ENCODE peak calls at places on chromosome 17, in six cellular contexts. One of them, this sample, is unnamed.

GRCh38 chr17:40480501-40481003 is 20.9 kb downstream of the TNS4 start:
- DNase-seq in fibroblast of villous mesenchyme: peak
- DNase-seq in brain microvascular endothelial cell: no peak
- DNase-seq in dorsolateral prefrontal cortex: no peak
- DNase-seq in lower leg skin: no peak
- DNase-seq in colonic mucosa: peak
- DNase-seq in this sample: peak

GRCh38 chr17:32912218-32912897 is 15.6 kb upstream of the TMEM98 start:
- DNase-seq in fibroblast of villous mesenchyme: peak
- DNase-seq in brain microvascular endothelial cell: peak
- DNase-seq in dorsolateral prefrontal cortex: no peak
- DNase-seq in lower leg skin: peak
- DNase-seq in colonic mucosa: peak
- DNase-seq in this sample: peak

GRCh38 chr17:19978206-19978802 is 676 bp upstream of the AKAP10 start:
- DNase-seq in fibroblast of villous mesenchyme: no peak
- DNase-seq in brain microvascular endothelial cell: no peak
- DNase-seq in dorsolateral prefrontal cortex: no peak
- DNase-seq in lower leg skin: no peak
- DNase-seq in colonic mucosa: peak
- DNase-seq in this sample: peak

GRCh38 chr17:83194761-83195329 is 115.4 kb downstream of the METRNL start:
- DNase-seq in fibroblast of villous mesenchyme: peak
- DNase-seq in brain microvascular endothelial cell: no peak
- DNase-seq in dorsolateral prefrontal cortex: peak
- DNase-seq in lower leg skin: no peak
- DNase-seq in colonic mucosa: no peak
- DNase-seq in this sample: no peak

GRCh38 chr17:8158267-8159031 is 4.3 kb downstream of the VAMP2 start:
- DNase-seq in fibroblast of villous mesenchyme: peak
- DNase-seq in brain microvascular endothelial cell: peak
- DNase-seq in dorsolateral prefrontal cortex: peak
- DNase-seq in lower leg skin: peak
- DNase-seq in colonic mucosa: peak
- DNase-seq in this sample: peak

GRCh38 chr17:20223808-20224328 is 214.7 kb downstream of the SPECC1 start:
- DNase-seq in fibroblast of villous mesenchyme: no peak
- DNase-seq in brain microvascular endothelial cell: no peak
- DNase-seq in dorsolateral prefrontal cortex: no peak
- DNase-seq in lower leg skin: no peak
- DNase-seq in colonic mucosa: no peak
- DNase-seq in this sample: peak

GRCh38 chr17:40339068-40339699 is 25.4 kb downstream of the GJD3 start:
- DNase-seq in fibroblast of villous mesenchyme: peak
- DNase-seq in brain microvascular endothelial cell: no peak
- DNase-seq in dorsolateral prefrontal cortex: no peak
- DNase-seq in lower leg skin: no peak
- DNase-seq in colonic mucosa: no peak
- DNase-seq in this sample: no peak

GRCh38 chr17:51857052-51857593 is 301.4 kb downstream of the CA10 start:
- DNase-seq in fibroblast of villous mesenchyme: no peak
- DNase-seq in brain microvascular endothelial cell: no peak
- DNase-seq in dorsolateral prefrontal cortex: no peak
- DNase-seq in lower leg skin: no peak
- DNase-seq in colonic mucosa: no peak
- DNase-seq in this sample: no peak

GRCh38 chr17:39927928-39928867 is 666 bp downstream of the LRRC3C start:
- DNase-seq in fibroblast of villous mesenchyme: no peak
- DNase-seq in brain microvascular endothelial cell: peak
- DNase-seq in dorsolateral prefrontal cortex: peak
- DNase-seq in lower leg skin: peak
- DNase-seq in colonic mucosa: peak
- DNase-seq in this sample: peak

GRCh38 chr17:62876063-62876462 is 67.9 kb upstream of the MARCHF10 start:
- DNase-seq in fibroblast of villous mesenchyme: no peak
- DNase-seq in brain microvascular endothelial cell: no peak
- DNase-seq in dorsolateral prefrontal cortex: no peak
- DNase-seq in lower leg skin: no peak
- DNase-seq in colonic mucosa: no peak
- DNase-seq in this sample: peak

GRCh38 chr17:79627766-79628690 is 17.2 kb upstream of the RBFOX3 start:
- DNase-seq in fibroblast of villous mesenchyme: no peak
- DNase-seq in brain microvascular endothelial cell: no peak
- DNase-seq in dorsolateral prefrontal cortex: no peak
- DNase-seq in lower leg skin: peak
- DNase-seq in colonic mucosa: no peak
- DNase-seq in this sample: no peak

GRCh38 chr17:44223574-44224046 is 4.1 kb upstream of the UBTF start:
- DNase-seq in fibroblast of villous mesenchyme: peak
- DNase-seq in brain microvascular endothelial cell: no peak
- DNase-seq in dorsolateral prefrontal cortex: no peak
- DNase-seq in lower leg skin: no peak
- DNase-seq in colonic mucosa: peak
- DNase-seq in this sample: peak

GRCh38 chr17:71922439-71922838 is 198.4 kb upstream of the SOX9 start:
- DNase-seq in fibroblast of villous mesenchyme: peak
- DNase-seq in brain microvascular endothelial cell: peak
- DNase-seq in dorsolateral prefrontal cortex: no peak
- DNase-seq in lower leg skin: no peak
- DNase-seq in colonic mucosa: no peak
- DNase-seq in this sample: no peak

GRCh38 chr17:65783845-65784334 is 222.4 kb upstream of the AXIN2 start:
- DNase-seq in fibroblast of villous mesenchyme: peak
- DNase-seq in brain microvascular endothelial cell: peak
- DNase-seq in dorsolateral prefrontal cortex: no peak
- DNase-seq in lower leg skin: no peak
- DNase-seq in colonic mucosa: peak
- DNase-seq in this sample: peak

GRCh38 chr17:47423406-47424295 is 99.9 kb downstream of the EFCAB13 start:
- DNase-seq in fibroblast of villous mesenchyme: no peak
- DNase-seq in brain microvascular endothelial cell: no peak
- DNase-seq in dorsolateral prefrontal cortex: no peak
- DNase-seq in lower leg skin: no peak
- DNase-seq in colonic mucosa: peak
- DNase-seq in this sample: no peak

GRCh38 chr17:60390881-60391418 is 983 bp downstream of the USP32 start:
- DNase-seq in fibroblast of villous mesenchyme: peak
- DNase-seq in brain microvascular endothelial cell: peak
- DNase-seq in dorsolateral prefrontal cortex: no peak
- DNase-seq in lower leg skin: peak
- DNase-seq in colonic mucosa: peak
- DNase-seq in this sample: peak

GRCh38 chr17:35871415-35871814 is 2.7 kb upstream of the HEATR9 start:
- DNase-seq in fibroblast of villous mesenchyme: no peak
- DNase-seq in brain microvascular endothelial cell: no peak
- DNase-seq in dorsolateral prefrontal cortex: no peak
- DNase-seq in lower leg skin: no peak
- DNase-seq in colonic mucosa: no peak
- DNase-seq in this sample: no peak

GRCh38 chr17:79927688-79928501 is 88.7 kb upstream of the CBX4 start:
- DNase-seq in fibroblast of villous mesenchyme: no peak
- DNase-seq in brain microvascular endothelial cell: no peak
- DNase-seq in dorsolateral prefrontal cortex: no peak
- DNase-seq in lower leg skin: no peak
- DNase-seq in colonic mucosa: no peak
- DNase-seq in this sample: no peak

GRCh38 chr17:79600071-79600470 is 10.8 kb downstream of the RBFOX3 start:
- DNase-seq in fibroblast of villous mesenchyme: no peak
- DNase-seq in brain microvascular endothelial cell: no peak
- DNase-seq in dorsolateral prefrontal cortex: no peak
- DNase-seq in lower leg skin: no peak
- DNase-seq in colonic mucosa: no peak
- DNase-seq in this sample: no peak

GRCh38 chr17:8153550-8153956 is 1.3 kb upstream of the PER1 start:
- DNase-seq in fibroblast of villous mesenchyme: peak
- DNase-seq in brain microvascular endothelial cell: peak
- DNase-seq in dorsolateral prefrontal cortex: peak
- DNase-seq in lower leg skin: peak
- DNase-seq in colonic mucosa: peak
- DNase-seq in this sample: peak

GRCh38 chr17:80104321-80104955 is 3.1 kb downstream of the GAA start:
- DNase-seq in fibroblast of villous mesenchyme: peak
- DNase-seq in brain microvascular endothelial cell: no peak
- DNase-seq in dorsolateral prefrontal cortex: no peak
- DNase-seq in lower leg skin: no peak
- DNase-seq in colonic mucosa: no peak
- DNase-seq in this sample: peak

DNA sequence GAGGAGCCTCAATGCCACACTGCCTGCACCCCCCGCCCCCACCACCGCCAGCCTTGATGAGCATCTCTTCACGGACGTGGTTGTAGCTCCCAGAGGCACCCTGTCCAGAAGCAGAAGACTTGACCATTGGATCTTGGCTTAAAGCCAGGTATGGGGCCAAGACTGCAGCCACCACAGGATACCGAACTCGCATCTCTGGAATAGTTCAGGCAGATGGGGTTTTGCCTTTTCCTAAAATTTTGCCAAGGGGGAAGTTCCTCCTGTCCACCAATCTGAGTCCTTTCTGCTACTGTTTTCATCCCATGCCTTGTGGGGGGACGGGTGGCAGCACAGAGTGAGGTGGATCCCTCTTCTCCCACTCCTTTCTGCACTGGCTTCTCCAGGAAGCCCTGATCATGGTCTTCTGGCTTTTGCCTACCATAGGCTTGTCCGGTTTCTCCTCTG is 939 bp downstream of the CORO6 start:
- DNase-seq in fibroblast of villous mesenchyme: no peak
- DNase-seq in brain microvascular endothelial cell: no peak
- DNase-seq in dorsolateral prefrontal cortex: no peak
- DNase-seq in lower leg skin: no peak
- DNase-seq in colonic mucosa: no peak
- DNase-seq in this sample: no peak
- TF ChIP-seq CTCF in fibroblast of villous mesenchyme: no peak
- TF ChIP-seq CTCF in brain microvascular endothelial cell: no peak
- TF ChIP-seq CTCF in dorsolateral prefrontal cortex: no peak
- TF ChIP-seq CTCF in lower leg skin: no peak
- TF ChIP-seq CTCF in colonic mucosa: no peak
- TF ChIP-seq CTCF in this sample: no peak

DNA sequence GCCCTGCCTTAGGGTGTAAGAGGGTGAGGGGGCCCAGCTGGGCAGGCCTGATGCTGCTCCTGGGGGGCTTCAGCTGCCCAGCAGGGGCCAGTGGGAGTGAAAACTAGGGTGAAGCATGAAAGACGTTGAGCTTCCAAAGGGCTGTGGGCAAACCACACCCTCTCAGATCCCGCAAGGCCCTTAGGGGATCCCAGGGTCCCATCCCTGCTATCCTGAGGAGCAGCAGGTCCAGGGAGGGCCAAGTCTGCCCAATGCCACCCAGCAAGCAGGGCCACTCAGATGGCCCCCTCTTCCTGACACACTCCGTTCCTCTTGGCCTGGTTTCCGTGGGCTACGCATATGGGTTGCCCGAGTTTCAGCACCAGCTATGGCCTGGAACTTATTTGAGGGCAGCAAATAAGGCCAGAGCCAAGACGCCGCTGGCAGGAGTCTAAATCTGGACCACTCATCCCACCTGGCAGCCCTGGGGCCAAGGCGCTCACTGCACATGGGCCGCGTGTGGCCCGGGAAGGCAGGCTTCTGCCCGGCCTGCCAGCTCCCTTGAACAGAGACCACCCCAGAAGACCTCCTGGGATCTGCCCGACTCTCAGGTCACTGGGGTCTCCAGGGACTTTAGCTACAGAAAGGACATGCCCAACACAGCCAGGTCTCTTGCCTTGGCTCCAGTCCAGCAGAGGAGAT is 4.2 kb downstream of the ATP2A3 start:
- DNase-seq in fibroblast of villous mesenchyme: no peak
- DNase-seq in brain microvascular endothelial cell: no peak
- DNase-seq in dorsolateral prefrontal cortex: no peak
- DNase-seq in lower leg skin: no peak
- DNase-seq in colonic mucosa: no peak
- DNase-seq in this sample: no peak
- H3K4me3 ChIP-seq in fibroblast of villous mesenchyme: no peak
- H3K4me3 ChIP-seq in brain microvascular endothelial cell: no peak
- H3K4me3 ChIP-seq in dorsolateral prefrontal cortex: no peak
- H3K4me3 ChIP-seq in lower leg skin: no peak
- H3K4me3 ChIP-seq in colonic mucosa: no peak
- H3K4me3 ChIP-seq in this sample: no peak

GRCh38 chr17:70166571-70166970 is 2.8 kb upstream of the KCNJ2 start:
- DNase-seq in fibroblast of villous mesenchyme: no peak
- DNase-seq in brain microvascular endothelial cell: no peak
- DNase-seq in dorsolateral prefrontal cortex: no peak
- DNase-seq in lower leg skin: no peak
- DNase-seq in colonic mucosa: no peak
- DNase-seq in this sample: no peak

GRCh38 chr17:70168979-70169706 is at the start of gene KCNJ2:
- DNase-seq in fibroblast of villous mesenchyme: peak
- DNase-seq in brain microvascular endothelial cell: peak
- DNase-seq in dorsolateral prefrontal cortex: peak
- DNase-seq in lower leg skin: peak
- DNase-seq in colonic mucosa: peak
- DNase-seq in this sample: peak

GRCh38 chr17:70171159-70171558 is 1.8 kb downstream of the KCNJ2 start:
- DNase-seq in fibroblast of villous mesenchyme: no peak
- DNase-seq in brain microvascular endothelial cell: no peak
- DNase-seq in dorsolateral prefrontal cortex: no peak
- DNase-seq in lower leg skin: no peak
- DNase-seq in colonic mucosa: peak
- DNase-seq in this sample: no peak

GRCh38 chr17:70169707-70170597 is 620 bp downstream of the KCNJ2 start:
- DNase-seq in fibroblast of villous mesenchyme: peak
- DNase-seq in brain microvascular endothelial cell: no peak
- DNase-seq in dorsolateral prefrontal cortex: peak
- DNase-seq in lower leg skin: no peak
- DNase-seq in colonic mucosa: no peak
- DNase-seq in this sample: peak

GRCh38 chr17:70168044-70168978 is 1.0 kb upstream of the KCNJ2 start:
- DNase-seq in fibroblast of villous mesenchyme: peak
- DNase-seq in brain microvascular endothelial cell: peak
- DNase-seq in dorsolateral prefrontal cortex: peak
- DNase-seq in lower leg skin: peak
- DNase-seq in colonic mucosa: peak
- DNase-seq in this sample: peak
- TF ChIP-seq CTCF in fibroblast of villous mesenchyme: peak
- TF ChIP-seq CTCF in brain microvascular endothelial cell: peak
- TF ChIP-seq CTCF in dorsolateral prefrontal cortex: peak
- TF ChIP-seq CTCF in lower leg skin: peak
- TF ChIP-seq CTCF in colonic mucosa: peak
- TF ChIP-seq CTCF in this sample: peak

DNA sequence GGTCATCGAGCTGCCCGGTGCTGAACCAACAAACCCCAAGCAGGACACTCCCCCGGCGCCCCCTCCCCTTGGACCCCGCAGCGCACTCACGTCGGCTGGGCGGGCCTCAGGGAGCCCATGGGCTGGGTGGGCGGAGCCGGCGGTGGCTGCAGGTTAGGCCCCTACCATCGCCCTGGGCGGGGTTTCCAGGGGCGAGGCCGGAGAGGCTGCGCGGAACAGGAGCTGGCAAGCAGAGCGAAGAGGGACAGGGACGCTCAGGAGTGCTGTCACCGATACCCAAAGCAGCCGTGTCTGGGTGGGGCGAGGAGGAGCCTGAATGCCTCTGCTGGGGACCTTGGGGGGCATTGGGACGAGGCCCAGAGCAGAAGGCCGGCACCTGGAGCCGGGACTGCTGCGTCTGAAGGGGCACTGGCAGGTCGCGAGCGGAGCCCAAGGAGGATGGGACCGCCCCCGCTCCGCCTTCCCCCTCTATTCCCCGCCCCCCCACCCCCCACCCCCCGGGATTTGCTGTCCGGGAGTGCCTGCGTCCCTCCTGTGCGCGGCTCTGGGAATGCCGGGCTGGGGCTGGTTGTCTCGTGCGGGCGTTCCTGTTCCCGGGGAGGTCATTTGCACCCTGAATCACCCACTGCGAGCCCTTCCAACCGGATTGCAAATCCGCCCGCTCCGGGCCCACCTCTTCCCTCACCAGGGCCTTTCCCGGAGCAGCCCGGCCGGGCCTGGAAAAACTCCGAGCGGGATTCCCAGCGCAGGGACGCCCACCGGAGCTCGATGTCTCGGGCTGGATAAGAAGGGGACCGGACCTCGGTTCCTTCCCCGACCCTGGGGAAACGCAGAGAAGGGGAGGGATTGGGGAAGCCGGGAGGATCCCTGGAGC is 902 bp downstream of the ARHGAP27 start:
- DNase-seq in fibroblast of villous mesenchyme: peak
- DNase-seq in brain microvascular endothelial cell: no peak
- DNase-seq in dorsolateral prefrontal cortex: no peak
- DNase-seq in lower leg skin: peak
- DNase-seq in colonic mucosa: peak
- DNase-seq in this sample: peak
- H3K4me3 ChIP-seq in fibroblast of villous mesenchyme: peak
- H3K4me3 ChIP-seq in brain microvascular endothelial cell: peak
- H3K4me3 ChIP-seq in dorsolateral prefrontal cortex: peak
- H3K4me3 ChIP-seq in lower leg skin: peak
- H3K4me3 ChIP-seq in colonic mucosa: peak
- H3K4me3 ChIP-seq in this sample: peak